ENCODE peak calls at places on chromosomes 7 and 10, in five cellular contexts. One of them, this sample, is unnamed. For H3K4me1, the result is how much of the 10 kb centered on the place peaks cover.

GRCh38 chr10:103855424-103855823 is at the start of gene SH3PXD2A:
- DNase-seq in SK-N-SH: peak
- DNase-seq in tibial artery: no peak
- DNase-seq in A549: peak
- DNase-seq in SJSA1: no peak
- DNase-seq in this sample: peak

GRCh38 chr7:50791921-50792341 is 9.2 kb upstream of the GRB10 start:
- DNase-seq in SK-N-SH: no peak
- DNase-seq in tibial artery: no peak
- DNase-seq in A549: no peak
- DNase-seq in SJSA1: no peak
- DNase-seq in this sample: peak

GRCh38 chr7:6221340-6222319 is 50.8 kb downstream of the CYTH3 start:
- DNase-seq in SK-N-SH: no peak
- DNase-seq in tibial artery: no peak
- DNase-seq in A549: no peak
- DNase-seq in SJSA1: no peak
- DNase-seq in this sample: no peak

GRCh38 chr7:17408245-17408903 is 109.9 kb downstream of the AHR start:
- DNase-seq in SK-N-SH: no peak
- DNase-seq in tibial artery: peak
- DNase-seq in A549: peak
- DNase-seq in SJSA1: peak
- DNase-seq in this sample: no peak

GRCh38 chr7:2837476-2837875 is 6.6 kb downstream of the GNA12 start:
- DNase-seq in SK-N-SH: no peak
- DNase-seq in tibial artery: no peak
- DNase-seq in A549: no peak
- DNase-seq in SJSA1: no peak
- DNase-seq in this sample: no peak

GRCh38 chr7:47573758-47574472 is 8.0 kb downstream of the TNS3 start:
- DNase-seq in SK-N-SH: peak
- DNase-seq in tibial artery: no peak
- DNase-seq in A549: no peak
- DNase-seq in SJSA1: peak
- DNase-seq in this sample: peak

GRCh38 chr7:3520206-3520605 is 219.2 kb downstream of the SDK1 start:
- DNase-seq in SK-N-SH: no peak
- DNase-seq in tibial artery: no peak
- DNase-seq in A549: no peak
- DNase-seq in SJSA1: no peak
- DNase-seq in this sample: no peak

GRCh38 chr10:119770928-119771327 is 45.1 kb downstream of the INPP5F start:
- DNase-seq in SK-N-SH: no peak
- DNase-seq in tibial artery: no peak
- DNase-seq in A549: no peak
- DNase-seq in SJSA1: no peak
- DNase-seq in this sample: no peak

GRCh38 chr7:32217841-32218467 is 147.7 kb upstream of the PDE1C start:
- DNase-seq in SK-N-SH: no peak
- DNase-seq in tibial artery: no peak
- DNase-seq in A549: no peak
- DNase-seq in SJSA1: no peak
- DNase-seq in this sample: no peak

GRCh38 chr7:2270495-2270894 is 28.5 kb downstream of the NUDT1 start:
- DNase-seq in SK-N-SH: no peak
- DNase-seq in tibial artery: no peak
- DNase-seq in A549: no peak
- DNase-seq in SJSA1: no peak
- DNase-seq in this sample: no peak

GRCh38 chr10:122494833-122495232 is 33.5 kb downstream of the HTRA1 start:
- DNase-seq in SK-N-SH: no peak
- DNase-seq in tibial artery: peak
- DNase-seq in A549: no peak
- DNase-seq in SJSA1: peak
- DNase-seq in this sample: peak

GRCh38 chr7:134085315-134085714 is 41.8 kb upstream of the LRGUK start:
- DNase-seq in SK-N-SH: no peak
- DNase-seq in tibial artery: no peak
- DNase-seq in A549: no peak
- DNase-seq in SJSA1: no peak
- DNase-seq in this sample: no peak

GRCh38 chr7:101952355-101953247 is 135.2 kb downstream of the CUX1 start:
- DNase-seq in SK-N-SH: no peak
- DNase-seq in tibial artery: no peak
- DNase-seq in A549: peak
- DNase-seq in SJSA1: peak
- DNase-seq in this sample: peak

DNA sequence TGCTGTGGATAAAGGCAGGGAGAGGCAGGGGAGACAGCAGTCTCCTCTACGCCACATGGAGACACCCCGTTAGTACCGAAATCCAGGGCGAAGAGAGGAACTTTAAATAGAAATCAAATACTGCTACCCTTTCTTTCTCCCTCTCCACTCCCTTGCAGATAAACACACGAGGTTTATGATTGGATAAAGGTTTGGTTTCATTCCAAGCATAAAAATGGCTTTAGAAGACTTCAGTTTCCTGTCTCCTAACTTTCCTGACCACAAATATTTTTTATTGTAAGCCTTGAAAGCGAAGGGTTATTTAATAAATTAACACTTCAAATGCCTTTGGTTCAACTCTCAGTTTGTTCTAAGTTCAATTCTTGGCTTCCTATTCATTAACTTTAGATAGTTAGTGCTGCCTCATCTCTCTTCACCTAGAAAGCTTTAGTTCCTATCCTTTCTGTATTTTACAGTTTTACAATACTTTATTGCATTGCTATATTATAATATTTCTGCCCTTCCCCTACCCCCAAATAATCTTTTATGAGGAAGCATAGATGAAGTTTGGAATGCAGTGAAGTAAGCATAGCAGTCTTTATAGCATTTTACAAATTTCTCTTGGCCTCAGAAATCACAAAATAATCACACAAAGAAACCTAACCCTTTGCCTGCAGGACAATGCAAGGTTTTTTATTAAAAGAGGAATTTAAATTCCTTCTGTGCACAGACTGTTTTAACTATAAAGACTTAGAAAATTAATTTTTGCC is 31.6 kb upstream of the ARID5B start:
- DNase-seq in SK-N-SH: no peak
- DNase-seq in tibial artery: no peak
- DNase-seq in A549: no peak
- DNase-seq in SJSA1: peak
- DNase-seq in this sample: no peak
- H3K4me3 ChIP-seq in SK-N-SH: no peak
- H3K4me3 ChIP-seq in tibial artery: no peak
- H3K4me3 ChIP-seq in A549: no peak
- H3K4me3 ChIP-seq in SJSA1: no peak
- H3K4me3 ChIP-seq in this sample: no peak

DNA sequence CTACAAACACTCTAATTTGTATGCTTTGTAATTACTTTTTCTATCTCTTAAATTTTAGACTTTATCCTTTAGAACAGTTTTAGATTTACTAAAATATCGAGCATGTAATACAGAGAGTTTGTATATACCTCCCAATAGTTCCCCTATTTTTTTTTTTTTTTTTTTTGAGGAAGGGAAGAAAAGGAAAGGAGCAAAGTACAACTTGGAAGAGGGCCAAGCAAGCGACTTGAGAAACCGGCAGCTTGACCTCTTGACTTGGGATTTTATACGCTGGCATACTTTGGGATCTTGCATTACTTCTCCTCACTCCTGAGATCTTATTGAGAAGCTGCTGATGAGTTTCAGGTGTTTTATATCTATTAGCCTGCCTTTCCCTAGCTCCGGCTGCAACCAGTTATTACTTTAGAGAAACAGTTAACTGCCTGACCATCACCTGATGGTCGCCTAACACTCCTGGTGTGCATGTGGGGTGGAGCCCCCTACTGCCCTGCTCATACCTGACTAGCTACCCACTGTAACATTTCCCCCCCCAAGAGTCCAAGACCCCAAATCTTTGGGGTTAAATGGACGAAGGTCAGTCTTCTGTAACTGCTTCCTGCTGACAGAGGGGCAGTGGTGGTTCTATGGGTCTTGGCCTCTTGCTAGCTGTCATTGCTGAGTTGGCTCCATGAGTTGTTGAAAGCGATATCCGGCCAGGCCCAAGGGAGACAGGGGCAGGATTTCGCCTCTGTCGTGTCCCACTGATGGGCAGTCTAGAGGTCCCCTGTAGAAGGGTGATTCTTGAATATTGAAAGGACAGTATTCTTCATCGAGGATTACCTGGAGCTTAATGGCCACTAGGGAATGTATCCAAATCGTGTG is 28.5 kb downstream of the MKLN1 start:
- DNase-seq in SK-N-SH: no peak
- DNase-seq in tibial artery: peak
- DNase-seq in A549: no peak
- DNase-seq in SJSA1: no peak
- DNase-seq in this sample: no peak
- H3K4me1 ChIP-seq in SK-N-SH: under half
- H3K4me1 ChIP-seq in tibial artery: half or more
- H3K4me1 ChIP-seq in A549: half or more
- H3K4me1 ChIP-seq in SJSA1: under half
- H3K4me1 ChIP-seq in this sample: under half

GRCh38 chr7:116512524-116513188 is 12.2 kb upstream of the CAV1 start:
- DNase-seq in SK-N-SH: no peak
- DNase-seq in tibial artery: no peak
- DNase-seq in A549: no peak
- DNase-seq in SJSA1: no peak
- DNase-seq in this sample: no peak

GRCh38 chr7:116510795-116511194 is 11.3 kb downstream of the CAV2 start:
- DNase-seq in SK-N-SH: no peak
- DNase-seq in tibial artery: no peak
- DNase-seq in A549: no peak
- DNase-seq in SJSA1: no peak
- DNase-seq in this sample: no peak

GRCh38 chr7:116509982-116510579 is 10.5 kb downstream of the CAV2 start:
- DNase-seq in SK-N-SH: no peak
- DNase-seq in tibial artery: no peak
- DNase-seq in A549: no peak
- DNase-seq in SJSA1: no peak
- DNase-seq in this sample: no peak

GRCh38 chr7:116515584-116515983 is 9.3 kb upstream of the CAV1 start:
- DNase-seq in SK-N-SH: no peak
- DNase-seq in tibial artery: no peak
- DNase-seq in A549: no peak
- DNase-seq in SJSA1: no peak
- DNase-seq in this sample: no peak

DNA sequence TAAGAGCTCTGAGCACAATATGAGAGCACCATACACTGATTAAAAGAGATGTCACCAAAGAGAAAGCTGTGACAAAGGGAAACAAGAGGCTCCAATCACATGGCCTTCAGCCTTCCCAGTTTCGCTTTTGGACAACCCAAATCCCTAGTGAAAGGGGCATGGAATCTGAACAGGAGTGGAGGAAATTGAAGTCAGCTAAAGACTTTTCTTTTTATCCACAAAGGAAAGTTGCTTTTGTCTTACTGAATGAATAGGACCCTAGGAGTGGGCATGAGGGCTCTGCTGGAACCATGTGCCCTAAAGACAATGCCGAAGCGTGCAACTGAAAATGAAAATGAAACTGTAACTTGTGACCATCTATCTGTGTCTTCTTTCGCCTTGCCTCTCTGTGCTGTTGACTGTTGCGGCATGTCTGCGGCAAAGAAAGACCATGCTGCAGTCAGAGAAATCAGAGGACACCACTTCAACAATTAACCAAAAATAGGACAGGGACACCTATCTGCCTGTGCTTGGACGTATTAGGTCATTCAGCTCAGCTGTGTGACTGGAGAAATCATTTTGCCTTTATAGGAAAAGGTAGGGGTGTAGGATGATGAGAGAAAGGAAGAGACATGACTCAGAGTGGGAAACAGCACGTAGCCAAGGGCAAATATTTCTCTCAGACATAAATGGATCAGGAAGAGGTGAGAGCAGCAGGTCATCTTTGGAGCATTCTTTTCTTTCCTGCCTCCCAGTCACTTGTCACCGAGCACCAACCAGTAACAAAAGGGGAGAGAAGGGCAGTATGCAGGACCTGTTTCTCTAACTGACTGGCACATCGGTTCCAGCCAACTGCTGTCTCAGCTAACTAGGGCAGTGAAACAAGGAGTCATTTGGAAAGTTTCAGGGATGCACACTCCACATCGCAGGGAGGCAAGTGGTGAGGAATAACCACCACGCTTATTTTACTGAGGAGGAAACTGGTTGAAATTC is 12.3 kb downstream of the CAV2 start:
- DNase-seq in SK-N-SH: no peak
- DNase-seq in tibial artery: no peak
- DNase-seq in A549: peak
- DNase-seq in SJSA1: peak
- DNase-seq in this sample: no peak
- H3K4me3 ChIP-seq in SK-N-SH: peak
- H3K4me3 ChIP-seq in tibial artery: peak
- H3K4me3 ChIP-seq in A549: peak
- H3K4me3 ChIP-seq in SJSA1: peak
- H3K4me3 ChIP-seq in this sample: peak

GRCh38 chr10:87668324-87669054 is 8.8 kb downstream of the PAPSS2 start:
- DNase-seq in SK-N-SH: no peak
- DNase-seq in tibial artery: no peak
- DNase-seq in A549: no peak
- DNase-seq in SJSA1: no peak
- DNase-seq in this sample: no peak

GRCh38 chr10:87671416-87671815 is 11.7 kb downstream of the PAPSS2 start:
- DNase-seq in SK-N-SH: no peak
- DNase-seq in tibial artery: no peak
- DNase-seq in A549: no peak
- DNase-seq in SJSA1: no peak
- DNase-seq in this sample: no peak

GRCh38 chr10:87674963-87675362 is 15.3 kb downstream of the PAPSS2 start:
- DNase-seq in SK-N-SH: no peak
- DNase-seq in tibial artery: no peak
- DNase-seq in A549: no peak
- DNase-seq in SJSA1: no peak
- DNase-seq in this sample: no peak

GRCh38 chr10:87667503-87667902 is 7.8 kb downstream of the PAPSS2 start:
- DNase-seq in SK-N-SH: no peak
- DNase-seq in tibial artery: no peak
- DNase-seq in A549: no peak
- DNase-seq in SJSA1: no peak
- DNase-seq in this sample: no peak

GRCh38 chr10:87670591-87670990 is 10.9 kb downstream of the PAPSS2 start:
- DNase-seq in SK-N-SH: no peak
- DNase-seq in tibial artery: no peak
- DNase-seq in A549: no peak
- DNase-seq in SJSA1: no peak
- DNase-seq in this sample: no peak
- H3K4me1 ChIP-seq in SK-N-SH: under half
- H3K4me1 ChIP-seq in tibial artery: under half
- H3K4me1 ChIP-seq in A549: under half
- H3K4me1 ChIP-seq in SJSA1: under half
- H3K4me1 ChIP-seq in this sample: under half